ENCODE peak calls at places on chromosome 22, in nine cellular contexts. X is lower lobe of right lung, F is astrocyte of the spinal cord, S is IMR-90, Q is SK-N-MC, E is mucosa of descending colon, C is astrocyte, O is transverse colon, W is Peyer's patch. G is an unnamed sample.
A peak's percentile ranks its signal among the peaks of the same experiment; 100 is the strongest.

GRCh38 chr22:22939537-22940368 is 52.1 kb downstream of the IGLL5 start:
- DNase-seq in W (peak; percentile 55), Q (no peak), F (no peak), O (peak; percentile 10), S (no peak), X (peak; percentile 23), E (no peak), C (no peak), G (no peak)

GRCh38 chr22:23180893-23181762 is 819 bp downstream of the BCR start:
- DNase-seq in C (no peak), S (no peak), F (no peak), O (peak; percentile 22), W (peak; percentile 65), Q (no peak), X (peak; percentile 68), E (peak; percentile 63), G (peak; percentile 66)

GRCh38 chr22:22088658-22089458 is 106.3 kb upstream of the TOP3B start:
- DNase-seq in E (no peak), O (no peak), X (no peak), Q (no peak), W (no peak), F (no peak), S (no peak), C (no peak), G (no peak)

GRCh38 chr22:22554324-22555284 is 4.5 kb downstream of the PRAME start:
- DNase-seq in Q (no peak), S (no peak), E (no peak), O (no peak), W (no peak), F (no peak), X (no peak), C (no peak), G (no peak)

GRCh38 chr22:49687786-49688515 is 139.7 kb downstream of the BRD1 start:
- DNase-seq in E (no peak), F (no peak), Q (no peak), X (no peak), C (no peak), S (no peak), O (no peak), W (no peak), G (no peak)

GRCh38 chr22:17303441-17303839 is 65.8 kb upstream of the CECR2 start:
- DNase-seq in Q (no peak), X (no peak), E (no peak), W (no peak), C (no peak), S (no peak), F (no peak), O (no peak), G (no peak)

GRCh38 chr22:25643232-25644000 is 78.9 kb downstream of the GRK3 start:
- DNase-seq in E (no peak), X (no peak), S (no peak), O (no peak), F (no peak), C (no peak), W (no peak), Q (no peak), G (no peak)

GRCh38 chr22:29032584-29032983 is 29.0 kb downstream of the C22orf31 start:
- DNase-seq in C (peak; percentile 19), O (no peak), E (no peak), X (no peak), W (no peak), Q (no peak), F (peak; percentile 5), S (peak; percentile 27), G (no peak)

GRCh38 chr22:23847991-23848864 is 9.4 kb upstream of the DERL3 start:
- DNase-seq in Q (no peak), X (no peak), O (peak; percentile 56), C (no peak), S (no peak), W (peak; percentile 68), E (peak; percentile 63), F (no peak), G (no peak)

GRCh38 chr22:31451709-31452571 is 37.7 kb downstream of the EIF4ENIF1 start:
- DNase-seq in X (no peak), O (no peak), Q (no peak), F (peak; percentile 43), S (peak; percentile 59), W (no peak), C (peak; percentile 44), E (no peak), G (no peak)

GRCh38 chr22:49589301-49589700 is 238.4 kb downstream of the BRD1 start:
- DNase-seq in W (peak; percentile 38), F (no peak), X (no peak), E (no peak), S (no peak), Q (no peak), C (no peak), O (no peak), G (no peak)

GRCh38 chr22:19872779-19873137 is 18.1 kb upstream of the GNB1L start:
- DNase-seq in O (no peak), S (no peak), Q (no peak), X (peak; percentile 43), F (no peak), W (peak; percentile 48), C (no peak), E (peak; percentile 68), G (peak; percentile 42)

DNA sequence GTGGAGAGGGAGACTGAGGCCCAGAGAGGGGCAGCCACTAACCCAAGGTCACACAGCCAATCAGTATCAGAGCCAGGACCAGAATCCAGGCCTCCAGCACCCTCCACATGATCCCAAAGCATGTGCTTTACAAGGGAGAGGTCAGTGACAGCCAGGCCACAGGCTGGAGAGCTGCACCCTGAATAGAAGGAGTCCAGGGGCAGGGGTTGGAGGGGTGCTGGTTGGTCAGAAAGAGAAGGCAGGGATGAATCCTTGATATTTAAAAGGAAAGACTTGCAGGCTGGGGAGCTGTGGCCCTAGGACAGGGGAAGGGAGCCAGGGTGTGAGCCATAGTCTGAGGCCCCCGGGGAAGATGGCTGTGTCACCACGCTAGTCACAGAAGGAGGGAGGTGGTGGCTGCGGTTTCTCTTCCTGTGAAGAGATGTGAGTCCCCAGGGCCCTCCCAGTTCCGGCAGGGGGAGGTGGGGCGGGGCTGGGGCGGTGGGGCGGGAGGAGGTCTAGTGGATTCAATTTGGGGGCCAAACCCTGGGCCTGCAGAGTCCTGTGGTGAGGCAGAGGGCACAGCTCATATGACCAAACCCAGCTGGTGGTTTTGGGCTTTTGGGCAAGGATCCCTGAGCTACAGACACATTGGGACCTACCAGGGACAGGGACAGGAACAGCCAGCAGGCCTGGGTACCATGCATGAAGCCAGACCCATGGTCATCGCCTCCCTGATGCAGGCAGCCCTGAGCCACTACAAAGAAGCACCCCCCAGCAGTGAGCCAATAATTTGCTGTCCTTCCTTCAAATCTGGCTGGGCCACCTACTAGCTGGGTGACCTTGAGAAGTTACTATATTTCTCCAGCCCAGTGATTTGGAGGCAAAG is 14.0 kb downstream of the RAC2 start:
- DNase-seq in Q (peak; percentile 14), E (peak; percentile 89), O (peak; percentile 80), S (peak; percentile 51), W (peak; percentile 95), X (peak; percentile 80), F (peak; percentile 30), C (peak; percentile 62), G (peak; percentile 74)
- H3K4me3 ChIP-seq in Q (peak overlapping the region; percentile 52), E (no peak overlapping the region), O (no peak overlapping the region), S (no peak overlapping the region), W (no peak overlapping the region), X (peak overlapping the region; percentile 8), F (no peak overlapping the region), C (no peak overlapping the region), G (no peak overlapping the region)

GRCh38 chr22:35894937-35895708 is 133.5 kb downstream of the RBFOX2 start:
- DNase-seq in F (peak; percentile 61), X (no peak), S (peak; percentile 79), Q (peak; percentile 93), W (no peak), E (no peak), C (peak; percentile 68), O (peak; percentile 12), G (no peak)
- H3K4me3 ChIP-seq in F (peak overlapping the region; percentile 4), X (peak overlapping the region; percentile 6), S (no peak overlapping the region), Q (peak overlapping the region; percentile 71), W (no peak overlapping the region), E (no peak overlapping the region), C (no peak overlapping the region), O (no peak overlapping the region), G (peak overlapping the region; percentile 68)

GRCh38 chr22:42724062-42724461 is 3.4 kb upstream of the A4GALT start:
- DNase-seq in S (no peak), W (no peak), F (no peak), X (no peak), C (no peak), Q (no peak), E (no peak), O (no peak), G (no peak)
- H3K4me3 ChIP-seq in S (no peak overlapping the region), W (no peak overlapping the region), F (no peak overlapping the region), X (no peak overlapping the region), C (no peak overlapping the region), Q (no peak overlapping the region), E (no peak overlapping the region), O (no peak overlapping the region), G (no peak overlapping the region)

GRCh38 chr22:40107756-40108437 is 69.8 kb upstream of the TNRC6B start:
- DNase-seq in Q (no peak), E (no peak), O (peak; percentile 12), S (peak; percentile 12), W (no peak), C (no peak), X (no peak), F (peak; percentile 5), G (no peak)
- H3K4me3 ChIP-seq in Q (no peak overlapping the region), E (no peak overlapping the region), O (no peak overlapping the region), S (peak overlapping the region; percentile 17), W (peak overlapping the region; percentile 4), C (no peak overlapping the region), X (peak overlapping the region; percentile 35), F (no peak overlapping the region), G (peak overlapping the region; percentile 4)

GRCh38 chr22:36010913-36011312 is 17.7 kb downstream of the RBFOX2 start:
- DNase-seq in F (peak; percentile 72), W (no peak), X (no peak), O (no peak), Q (no peak), S (peak; percentile 92), E (no peak), C (peak; percentile 83), G (no peak)
- H3K4me3 ChIP-seq in F (no peak overlapping the region), W (no peak overlapping the region), X (no peak overlapping the region), O (no peak overlapping the region), Q (no peak overlapping the region), S (no peak overlapping the region), E (no peak overlapping the region), C (no peak overlapping the region), G (no peak overlapping the region)

G was measured in right cardiac atrium.